ENCODE peak calls at places on chromosomes 13 and 19, in ten cellular contexts. R, L, E, O, S, K, Q, A, H and D are unnamed samples.

GRCh38 chr13:27309967-27310598 is 39.5 kb downstream of the RASL11A start:
- DNase-seq in O (no peak), L (no peak), E (no peak), H (no peak), Q (peak; percentile 75), S (no peak), A (no peak), K (no peak), R (no peak), D (no peak)

GRCh38 chr13:73325351-73326214 is 266.8 kb downstream of the KLF5 start:
- DNase-seq in O (no peak), R (no peak), K (peak; percentile 25), E (no peak), H (no peak), L (no peak), Q (peak; percentile 81), S (no peak), A (no peak), D (no peak)

GRCh38 chr19:50434525-50434924 is 1.8 kb downstream of the MYBPC2 start:
- DNase-seq in S (no peak), O (no peak), L (no peak), Q (no peak), E (peak; percentile 38), K (no peak), A (peak; percentile 81), H (no peak), R (no peak), D (no peak)

GRCh38 chr13:114134944-114135610 is 2.7 kb upstream of the RASA3 start:
- DNase-seq in L (no peak), Q (no peak), S (no peak), A (peak; percentile 13), R (peak; percentile 27), H (no peak), O (no peak), K (no peak), E (no peak), D (no peak)

GRCh38 chr19:14146789-14147216 is 10.4 kb upstream of the ASF1B start:
- DNase-seq in H (peak; percentile 34), O (peak; percentile 55), Q (peak; percentile 16), L (no peak), A (no peak), E (no peak), S (no peak), R (no peak), K (no peak), D (no peak)

GRCh38 chr19:54014920-54015560 is 23.6 kb downstream of the CACNG6 start:
- DNase-seq in H (no peak), O (no peak), L (no peak), E (no peak), Q (no peak), R (no peak), S (no peak), K (no peak), A (no peak), D (no peak)

GRCh38 chr19:30640266-30640965 is 268.2 kb downstream of the ZNF536 start:
- DNase-seq in Q (no peak), R (no peak), S (no peak), A (no peak), O (no peak), E (no peak), H (no peak), L (no peak), K (no peak), D (no peak)

GRCh38 chr13:73273737-73274136 is 214.9 kb downstream of the KLF5 start:
- DNase-seq in R (no peak), E (no peak), Q (peak; percentile 27), H (peak; percentile 78), A (no peak), K (no peak), O (no peak), S (no peak), L (no peak), D (no peak)

GRCh38 chr19:18803550-18804138 is 12.5 kb upstream of the COMP start:
- DNase-seq in A (no peak), S (no peak), E (no peak), Q (no peak), R (no peak), O (no peak), K (no peak), H (no peak), L (no peak), D (no peak)

GRCh38 chr13:114029866-114030625 is 56.2 kb upstream of the C13orf46 start:
- DNase-seq in K (no peak), Q (no peak), R (no peak), L (no peak), S (no peak), H (no peak), E (no peak), A (no peak), O (no peak), D (no peak)

GRCh38 chr19:50415661-50416033 is 3.1 kb upstream of the SPIB start:
- DNase-seq in K (no peak), O (no peak), R (no peak), H (no peak), E (no peak), Q (no peak), L (no peak), S (no peak), A (no peak), D (no peak)

GRCh38 chr19:7515471-7516226 is at the start of gene ZNF358:
- DNase-seq in E (peak; percentile 96), H (no peak), L (peak; percentile 92), O (peak; percentile 78), R (peak; percentile 88), S (no peak), A (peak; percentile 88), K (peak; percentile 58), Q (peak; percentile 69), D (peak; percentile 19)

GRCh38 chr19:35853038-35853756 is 893 bp upstream of the NPHS1 start:
- DNase-seq in E (no peak), L (no peak), R (no peak), A (no peak), S (no peak), K (no peak), H (no peak), Q (no peak), O (no peak), D (no peak)

GRCh38 chr19:39047076-39047475 is 14.7 kb upstream of the FBXO27 start:
- DNase-seq in H (no peak), S (no peak), K (no peak), E (no peak), Q (no peak), O (no peak), R (no peak), A (no peak), L (no peak), D (no peak)

GRCh38 chr13:36965767-36966166 is 33.4 kb downstream of the ALG5 start:
- DNase-seq in O (no peak), R (no peak), L (no peak), K (no peak), S (no peak), Q (peak; percentile 85), H (peak; percentile 33), A (no peak), E (no peak), D (no peak)

GRCh38 chr13:36966404-36966803 is 32.7 kb downstream of the ALG5 start:
- DNase-seq in E (no peak), L (no peak), A (no peak), H (no peak), Q (no peak), S (no peak), R (no peak), K (no peak), O (no peak), D (no peak)
- H3K27ac ChIP-seq in E (no peak overlapping the region), L (no peak overlapping the region), A (no peak overlapping the region), H (no peak overlapping the region), Q (peak overlapping the region; percentile 51), S (no peak overlapping the region), R (no peak overlapping the region), K (no peak overlapping the region), O (no peak overlapping the region), D (no peak overlapping the region)

GRCh38 chr13:103698000-103698399 is 631.8 kb upstream of the SLC10A2 start:
- DNase-seq in A (no peak), K (no peak), O (no peak), H (no peak), L (no peak), S (no peak), R (no peak), E (no peak), Q (no peak), D (no peak)
- H3K27ac ChIP-seq in A (no peak overlapping the region), K (no peak overlapping the region), O (no peak overlapping the region), H (no peak overlapping the region), L (no peak overlapping the region), S (no peak overlapping the region), R (no peak overlapping the region), E (no peak overlapping the region), Q (no peak overlapping the region), D (no peak overlapping the region)

GRCh38 chr19:46760363-46760762 is 14.1 kb upstream of the STRN4 start:
- DNase-seq in H (no peak), L (no peak), O (no peak), R (peak; percentile 42), K (no peak), A (no peak), E (no peak), S (no peak), Q (no peak), D (no peak)

GRCh38 chr19:46764817-46765291 is 18.6 kb upstream of the STRN4 start:
- DNase-seq in Q (no peak), R (peak; percentile 52), H (no peak), L (no peak), K (peak; percentile 58), S (no peak), O (no peak), E (no peak), A (no peak), D (no peak)

GRCh38 chr19:46759817-46760333 is 13.6 kb upstream of the STRN4 start:
- DNase-seq in S (no peak), R (peak; percentile 89), Q (no peak), O (no peak), L (no peak), A (no peak), H (peak; percentile 94), E (no peak), K (no peak), D (no peak)

GRCh38 chr19:46762245-46762890 is 16.1 kb upstream of the STRN4 start:
- DNase-seq in S (no peak), K (no peak), H (no peak), Q (no peak), E (no peak), R (no peak), L (no peak), O (no peak), A (no peak), D (no peak)

DNA sequence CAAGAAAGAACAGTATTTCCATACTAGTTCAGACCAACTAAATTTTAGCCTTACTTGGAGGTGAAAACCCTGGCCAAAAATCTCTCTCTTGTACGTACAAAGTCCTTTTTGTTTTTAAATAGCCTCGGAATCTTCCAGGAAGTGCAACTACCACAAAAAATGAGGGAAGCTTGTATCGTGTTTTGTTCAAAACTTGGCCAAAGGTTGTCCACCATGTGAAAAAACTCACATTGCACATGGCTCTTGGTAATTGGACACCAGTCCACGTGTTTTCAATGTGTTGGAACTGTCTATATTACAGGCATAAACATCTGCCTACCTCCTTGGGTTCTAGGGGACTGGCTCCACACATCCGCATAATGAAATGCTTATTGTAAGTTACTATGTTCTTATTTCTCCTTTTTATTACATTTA is 15.2 kb upstream of the STRN4 start:
- DNase-seq in Q (no peak), S (no peak), K (no peak), L (no peak), O (no peak), R (no peak), H (peak; percentile 66), A (no peak), E (no peak), D (no peak)
- H3K27ac ChIP-seq in Q (no peak overlapping the region), S (peak overlapping the region; percentile 92), K (peak overlapping the region; percentile 39), L (no peak overlapping the region), O (no peak overlapping the region), R (peak overlapping the region; percentile 72), H (peak overlapping the region; percentile 34), A (no peak overlapping the region), E (no peak overlapping the region), D (no peak overlapping the region)

GRCh38 chr13:51827254-51827653 is 17.7 kb downstream of the TMEM272 start:
- DNase-seq in R (no peak), O (no peak), L (no peak), H (no peak), A (no peak), S (no peak), E (no peak), Q (no peak), K (no peak), D (no peak)
- H3K27ac ChIP-seq in R (peak overlapping the region; percentile 79), O (no peak overlapping the region), L (no peak overlapping the region), H (no peak overlapping the region), A (no peak overlapping the region), S (peak overlapping the region; percentile 61), E (no peak overlapping the region), Q (no peak overlapping the region), K (no peak overlapping the region), D (no peak overlapping the region)